ENCODE peak calls at places on chromosomes 1 and 21, in four cellular contexts. F, R, O and K are unnamed samples.

GRCh38 chr1:225866061-225866844 is 15.9 kb downstream of the TMEM63A start:
- DNase-seq in F (no peak), O (no peak), R (no peak), K (no peak)

GRCh38 chr21:27152996-27153395 is 186.1 kb upstream of the ADAMTS5 start:
- DNase-seq in F (no peak), O (no peak), R (no peak), K (no peak)

GRCh38 chr21:44509539-44509938 is 30.5 kb downstream of the KRTAP10-1 start:
- DNase-seq in F (no peak), R (no peak), O (no peak), K (no peak)

GRCh38 chr1:223466156-223466555 is 72.9 kb downstream of the CCDC185 start:
- DNase-seq in R (no peak), F (no peak), O (no peak), K (no peak)

GRCh38 chr1:221912230-221912629 is 170.3 kb upstream of the DUSP10 start:
- DNase-seq in R (no peak), F (no peak), O (no peak), K (no peak)

GRCh38 chr1:63885899-63886298 is 112.1 kb downstream of the ROR1 start:
- DNase-seq in O (no peak), F (no peak), R (no peak), K (no peak)

GRCh38 chr1:149846042-149846441 is 53.3 kb upstream of the BOLA1 start:
- DNase-seq in R (no peak), O (no peak), F (no peak), K (no peak)

GRCh38 chr1:245031041-245031440 is 123.7 kb upstream of the KIF26B start:
- DNase-seq in O (no peak), F (no peak), R (no peak), K (no peak)

GRCh38 chr1:209890606-209891330 is 47.2 kb upstream of the SYT14 start:
- DNase-seq in F (no peak), O (no peak), R (no peak), K (no peak)

GRCh38 chr1:48793863-48794262 is 17.2 kb upstream of the BEND5 start:
- DNase-seq in F (no peak), R (no peak), O (peak; percentile 45), K (peak; percentile 17)

GRCh38 chr1:100791586-100791985 is 72.0 kb downstream of the VCAM1 start:
- DNase-seq in F (no peak), R (no peak), O (no peak), K (no peak)

GRCh38 chr1:209601809-209602657 is 18.5 kb downstream of the CAMK1G start:
- DNase-seq in F (no peak), R (peak; percentile 3), O (no peak), K (peak; percentile 58)

GRCh38 chr21:34974162-34974981 is 74.7 kb downstream of the RUNX1 start:
- DNase-seq in F (no peak), R (peak; percentile 46), O (peak; percentile 73), K (no peak)

GRCh38 chr1:227941509-227942020 is 6.2 kb downstream of the WNT9A start:
- DNase-seq in R (no peak), F (no peak), O (no peak), K (peak; percentile 53)

GRCh38 chr1:22218618-22219250 is 75.8 kb upstream of the WNT4 start:
- DNase-seq in F (no peak), O (no peak), R (no peak), K (no peak)

GRCh38 chr1:191206808-191207207 is 729.1 kb upstream of the BRINP3 start:
- DNase-seq in O (no peak), R (no peak), F (no peak), K (no peak)

GRCh38 chr1:10389271-10389973 is 9.4 kb upstream of the PGD start:
- DNase-seq in R (no peak), F (no peak), O (no peak), K (no peak)
- TF ChIP-seq JUNB in R (no peak), F (no peak), O (no peak), K (no peak)

DNA sequence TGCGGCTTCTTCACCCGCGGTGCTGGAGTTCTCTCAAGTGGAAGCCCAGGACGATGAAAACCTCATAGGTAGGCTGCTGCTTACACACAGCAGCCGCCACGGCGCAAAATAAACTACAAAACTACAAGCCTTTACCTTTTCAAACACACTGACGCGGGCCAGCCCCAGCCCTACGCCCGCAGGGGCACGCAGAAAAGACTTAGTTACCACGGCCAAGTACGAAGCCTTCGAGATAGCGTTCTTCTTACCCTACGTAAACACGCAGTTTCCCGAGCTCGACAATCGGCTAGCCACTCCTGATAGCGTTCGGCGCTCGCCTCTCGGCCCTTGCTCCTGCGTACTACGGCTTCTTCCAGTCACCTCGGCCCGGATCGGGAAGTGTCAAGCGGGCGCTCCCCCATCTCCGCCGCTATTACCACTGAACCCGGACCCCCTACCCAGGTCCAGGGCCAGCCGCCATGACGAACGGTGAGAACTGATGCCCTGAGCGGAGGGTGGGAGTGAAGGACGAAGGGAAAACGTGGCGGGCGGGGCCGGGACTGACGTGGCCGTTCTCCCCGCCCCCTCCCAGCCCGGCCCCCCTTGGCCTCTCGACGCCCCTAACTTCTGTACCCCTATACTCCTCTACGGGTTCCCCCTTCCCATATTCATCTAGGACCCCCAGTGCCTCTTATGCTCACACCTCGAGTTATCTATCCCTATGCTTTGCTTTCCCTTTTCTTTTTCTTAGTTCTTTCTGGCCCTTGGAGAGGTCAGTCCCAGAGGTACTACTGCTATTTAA is at the start of gene TMEM167B:
- DNase-seq in F (peak; percentile 89), R (peak; percentile 84), O (peak; percentile 78), K (peak; percentile 98)
- TF ChIP-seq REST in F (peak; percentile 81), R (no peak), O (no peak), K (no peak)

DNA sequence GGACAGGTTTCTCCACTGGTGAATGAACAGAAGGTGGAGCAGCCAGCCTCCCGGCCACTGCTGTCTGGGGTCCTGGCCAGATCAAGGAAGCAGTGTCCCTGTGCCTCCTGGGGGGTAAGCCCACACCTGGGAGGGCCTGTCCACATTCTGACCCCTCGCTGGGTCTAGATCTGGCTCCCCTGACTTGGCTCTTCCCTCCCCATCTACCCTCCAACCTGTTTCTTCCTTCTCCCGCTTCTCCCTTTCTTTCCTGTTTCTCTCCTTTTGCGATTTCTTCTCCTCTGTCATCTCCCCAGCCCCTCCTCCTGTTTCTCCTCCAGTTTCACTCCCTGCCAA is 378 bp downstream of the RORC start:
- DNase-seq in F (no peak), O (no peak), R (no peak), K (no peak)
- H2AFZ ChIP-seq in F (peak overlapping the region; percentile 67), O (no peak overlapping the region), R (peak overlapping the region; percentile 47), K (no peak overlapping the region)

GRCh38 chr1:165539306-165539705 is 4.5 kb upstream of the LRRC52 start:
- DNase-seq in R (peak; percentile 8), O (no peak), F (no peak), K (no peak)

GRCh38 chr1:165539908-165540307 is 3.9 kb upstream of the LRRC52 start:
- DNase-seq in F (no peak), R (no peak), O (no peak), K (no peak)

GRCh38 chr1:165542647-165543046 is 1.2 kb upstream of the LRRC52 start:
- DNase-seq in F (no peak), R (no peak), O (no peak), K (no peak)

GRCh38 chr1:165543651-165544452 is at the start of gene LRRC52:
- DNase-seq in O (no peak), F (no peak), R (no peak), K (peak; percentile 68)

GRCh38 chr1:165542015-165542631 is 1.7 kb upstream of the LRRC52 start:
- DNase-seq in F (no peak), R (no peak), O (no peak), K (no peak)
- TF ChIP-seq JUNB in F (no peak), R (no peak), O (no peak), K (no peak)

DNA sequence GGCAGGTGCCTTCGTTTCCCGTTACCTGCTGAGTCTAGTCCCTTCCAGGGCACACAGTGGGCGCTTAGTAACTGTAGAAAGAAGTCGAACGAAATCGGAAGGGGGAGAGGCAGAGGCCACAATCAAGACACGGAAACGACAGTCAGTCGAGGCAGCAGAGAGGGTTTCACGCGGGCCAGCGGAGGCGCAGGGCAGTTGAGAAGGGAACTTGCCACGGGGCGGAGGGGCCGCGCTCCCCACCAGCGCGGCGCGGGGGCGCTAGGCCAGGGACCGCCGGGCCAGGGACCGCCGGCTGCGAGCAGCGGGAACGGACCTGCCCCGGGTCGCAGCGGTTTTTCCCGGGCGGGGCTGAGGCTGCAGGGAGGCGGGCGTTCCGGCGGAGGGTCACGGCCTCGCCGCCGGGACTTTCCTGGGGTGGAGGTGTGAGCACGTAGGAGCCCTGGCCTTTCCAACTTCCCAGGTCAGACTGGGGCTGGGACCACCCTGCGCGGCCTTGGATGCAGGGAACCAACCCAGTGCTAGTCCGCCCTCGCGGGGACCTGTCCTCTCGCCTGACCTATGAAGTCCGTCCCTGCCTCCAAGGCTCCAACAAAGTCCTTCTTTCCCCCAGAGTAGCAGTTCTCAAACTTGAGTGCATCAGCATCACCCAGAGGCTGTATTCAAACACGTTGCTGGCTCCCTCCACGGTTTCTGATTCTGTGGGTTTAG is 150.1 kb upstream of the FGGY start:
- DNase-seq in O (no peak), R (peak; percentile 3), F (no peak), K (peak; percentile 70)
- TF ChIP-seq REST in O (no peak), R (no peak), F (no peak), K (no peak)